ENCODE peak calls at places on chromosomes 5 and 9, in six cellular contexts. E is activated effector memory CD4-positive, alpha-beta T cell treated with Interleukin-2 at 50 U/mL for 16 hours; G is fibroblast of lung; Q is activated T-cell treated with anti-CD3 and anti-CD28 coated beads, Interleukin-2, amount 50 U/mL, for 24 hours; D is GM19239; L is NCI-H774. V is an unnamed sample.

GRCh38 chr9:27426717-27427645 is 97.1 kb upstream of the IFNK start:
- DNase-seq in E (no peak), G (no peak), Q (no peak), D (no peak), L (no peak), V (peak)

GRCh38 chr9:132008871-132009812 is 70.5 kb downstream of the MED27 start:
- DNase-seq in E (no peak), G (no peak), Q (no peak), D (no peak), L (peak), V (no peak)

GRCh38 chr9:114372971-114373591 is 14.7 kb downstream of the AKNA start:
- DNase-seq in E (peak), G (no peak), Q (peak), D (peak), L (no peak), V (no peak)

GRCh38 chr5:155728857-155729683 is 597.9 kb upstream of the SGCD start:
- DNase-seq in E (no peak), G (peak), Q (no peak), D (no peak), L (no peak), V (no peak)

GRCh38 chr5:74415695-74416102 is 224.8 kb downstream of the ENC1 start:
- DNase-seq in E (no peak), G (no peak), Q (no peak), D (no peak), L (peak), V (no peak)

GRCh38 chr5:155878991-155879575 is 447.9 kb upstream of the SGCD start:
- DNase-seq in E (no peak), G (no peak), Q (no peak), D (no peak), L (no peak), V (no peak)

GRCh38 chr5:16869821-16870796 is 66.0 kb downstream of the MYO10 start:
- DNase-seq in E (no peak), G (no peak), Q (no peak), D (no peak), L (no peak), V (no peak)

GRCh38 chr5:5178121-5178520 is 38.0 kb downstream of the ADAMTS16 start:
- DNase-seq in E (no peak), G (no peak), Q (no peak), D (no peak), L (no peak), V (no peak)

GRCh38 chr5:136053336-136054121 is 24.7 kb downstream of the TGFBI start:
- DNase-seq in E (no peak), G (peak), Q (no peak), D (no peak), L (no peak), V (peak)

GRCh38 chr5:168609806-168610482 is 30.8 kb upstream of the PANK3 start:
- DNase-seq in E (no peak), G (no peak), Q (no peak), D (no peak), L (no peak), V (no peak)

GRCh38 chr5:119022017-119022745 is 33.8 kb upstream of the DTWD2 start:
- DNase-seq in E (no peak), G (peak), Q (no peak), D (no peak), L (no peak), V (no peak)

GRCh38 chr9:115142502-115143265 is 24.7 kb upstream of the TNC start:
- DNase-seq in E (no peak), G (no peak), Q (no peak), D (no peak), L (no peak), V (no peak)

GRCh38 chr9:101716629-101717028 is 21.8 kb downstream of the GRIN3A start:
- DNase-seq in E (no peak), G (peak), Q (no peak), D (no peak), L (peak), V (no peak)

GRCh38 chr9:2765250-2765880 is 48.1 kb downstream of the KCNV2 start:
- DNase-seq in E (no peak), G (no peak), Q (no peak), D (no peak), L (no peak), V (no peak)

GRCh38 chr5:61301820-61302563 is 30.1 kb upstream of the ZSWIM6 start:
- DNase-seq in E (no peak), G (peak), Q (no peak), D (no peak), L (no peak), V (peak)

GRCh38 chr5:133939668-133940067 is 28.8 kb downstream of the C5orf15 start:
- DNase-seq in E (no peak), G (no peak), Q (no peak), D (no peak), L (no peak), V (no peak)

GRCh38 chr9:77424993-77425392 is 223.1 kb downstream of the GNA14 start:
- DNase-seq in E (no peak), G (no peak), Q (no peak), D (no peak), L (no peak), V (no peak)

GRCh38 chr5:170427672-170428236 is 38.6 kb upstream of the KCNMB1 start:
- DNase-seq in E (no peak), G (peak), Q (no peak), D (no peak), L (no peak), V (no peak)

GRCh38 chr5:157390179-157390923 is 69.7 kb upstream of the NIPAL4 start:
- DNase-seq in E (peak), G (peak), Q (peak), D (no peak), L (no peak), V (peak)

GRCh38 chr5:134846641-134846960 is 833 bp downstream of the C5orf24 start:
- DNase-seq in E (no peak), G (no peak), Q (no peak), D (no peak), L (no peak), V (no peak)

GRCh38 chr5:1888541-1889251 is 6.0 kb upstream of the IRX4 start:
- DNase-seq in E (no peak), G (no peak), Q (no peak), D (no peak), L (no peak), V (no peak)

GRCh38 chr9:128497824-128498610 is 6.5 kb upstream of the GLE1 start:
- DNase-seq in E (no peak), G (no peak), Q (no peak), D (no peak), L (no peak), V (no peak)

GRCh38 chr5:76960004-76960625 is 7.3 kb downstream of the CRHBP start:
- DNase-seq in E (no peak), G (no peak), Q (no peak), D (no peak), L (no peak), V (no peak)

GRCh38 chr5:159051431-159052281 is 48.1 kb downstream of the EBF1 start:
- DNase-seq in E (no peak), G (peak), Q (peak), D (no peak), L (peak), V (no peak)

GRCh38 chr9:97440160-97440559 is 28.3 kb downstream of the TDRD7 start:
- DNase-seq in E (no peak), G (no peak), Q (no peak), D (no peak), L (peak), V (no peak)

GRCh38 chr5:31845351-31845750 is 206.4 kb downstream of the PDZD2 start:
- DNase-seq in E (no peak), G (no peak), Q (no peak), D (no peak), L (no peak), V (no peak)

GRCh38 chr5:20213803-20214202 is 225.8 kb upstream of the CDH18 start:
- DNase-seq in E (no peak), G (no peak), Q (no peak), D (no peak), L (no peak), V (no peak)

GRCh38 chr9:15420796-15421195 is 1.9 kb upstream of the SNAPC3 start:
- DNase-seq in E (no peak), G (peak), Q (no peak), D (no peak), L (no peak), V (no peak)

V was measured in T1000.